ENCODE peak calls at places on chromosomes 5 and 9, in four cellular contexts. M is tibial artery; J is GM04503; T is CD4-positive, alpha-beta T cell. N is an unnamed sample.

GRCh38 chr5:151454166-151454565 is 6.8 kb downstream of the SLC36A1 start:
- DNase-seq in M (no peak), T (no peak), J (no peak), N (no peak)

GRCh38 chr5:37197340-37198050 is 51.7 kb downstream of the CPLANE1 start:
- DNase-seq in T (no peak), M (no peak), J (no peak), N (no peak)

GRCh38 chr5:140131967-140132409 is 6.3 kb downstream of the IGIP start:
- DNase-seq in J (peak; percentile 73), T (no peak), M (peak; percentile 65), N (peak; percentile 83)

GRCh38 chr9:97386265-97386633 is 25.6 kb upstream of the TDRD7 start:
- DNase-seq in M (no peak), J (no peak), T (no peak), N (no peak)

GRCh38 chr9:73577867-73578266 is 426.2 kb downstream of the ANXA1 start:
- DNase-seq in M (no peak), T (no peak), J (no peak), N (no peak)

GRCh38 chr5:1779021-1779680 is 20.5 kb downstream of the MRPL36 start:
- DNase-seq in T (no peak), M (peak; percentile 55), J (no peak), N (no peak)

GRCh38 chr9:134494273-134494815 is 147.3 kb upstream of the COL5A1 start:
- DNase-seq in M (peak; percentile 41), T (no peak), J (no peak), N (no peak)

GRCh38 chr9:34592895-34593601 is 3.5 kb upstream of the CNTFR start:
- DNase-seq in M (peak; percentile 88), J (no peak), T (no peak), N (no peak)

GRCh38 chr5:24804221-24804681 is 159.5 kb upstream of the CDH10 start:
- DNase-seq in J (peak; percentile 27), T (no peak), M (no peak), N (no peak)

GRCh38 chr5:14156611-14157493 is 13.7 kb downstream of the TRIO start:
- DNase-seq in M (no peak), J (peak; percentile 93), T (no peak), N (peak; percentile 90)

GRCh38 chr5:127930311-127930710 is 153.3 kb upstream of the SLC12A2 start:
- DNase-seq in J (no peak), T (no peak), M (no peak), N (no peak)

GRCh38 chr5:66239034-66239433 is 94.9 kb downstream of the SREK1 start:
- DNase-seq in J (no peak), T (no peak), M (no peak), N (no peak)

GRCh38 chr9:35660966-35661413 is 2.9 kb downstream of the CCDC107 start:
- DNase-seq in T (no peak), J (no peak), M (peak; percentile 74), N (no peak)